ENCODE peak calls at places on chromosomes 4 and X, in eight cellular contexts. V, D, J, T, A, H, N and X are unnamed samples.

GRCh38 chr4:183816077-183816476 is 89.0 kb upstream of the STOX2 start:
- DNase-seq in V (no peak), D (no peak), J (no peak), T (no peak), A (no peak), H (no peak), N (no peak), X (no peak)

GRCh38 chr4:118745357-118745756 is 60.2 kb downstream of the METTL14 start:
- DNase-seq in V (no peak), D (no peak), J (peak; percentile 73), T (no peak), A (no peak), H (no peak), N (no peak), X (no peak)

GRCh38 chr4:52173470-52174055 is 122.5 kb downstream of the SPATA18 start:
- DNase-seq in V (no peak), D (no peak), J (peak; percentile 35), T (no peak), A (no peak), H (no peak), N (no peak), X (no peak)

GRCh38 chr4:174540175-174540574 is 17.9 kb upstream of the HPGD start:
- DNase-seq in V (no peak), D (no peak), J (no peak), T (no peak), A (no peak), H (no peak), N (no peak), X (no peak)

GRCh38 chrX:64867217-64867616 is 109.0 kb downstream of the ZC4H2 start:
- DNase-seq in V (no peak), D (no peak), J (no peak), T (no peak), A (no peak), H (no peak), N (no peak), X (no peak)

GRCh38 chr4:80610845-80611244 is 275.3 kb downstream of the CFAP299 start:
- DNase-seq in V (peak; percentile 52), D (peak; percentile 99), J (peak; percentile 7), T (no peak), A (no peak), H (peak; percentile 8), N (no peak), X (no peak)

GRCh38 chrX:6170424-6170823 is 58.2 kb downstream of the NLGN4X start:
- DNase-seq in V (no peak), D (no peak), J (no peak), T (no peak), A (no peak), H (no peak), N (no peak), X (no peak)

GRCh38 chr4:128820631-128821119 is 11.2 kb downstream of the JADE1 start:
- DNase-seq in V (no peak), D (peak; percentile 25), J (no peak), T (no peak), A (no peak), H (no peak), N (no peak), X (no peak)

GRCh38 chr4:147482281-147482680 is 1.4 kb downstream of the EDNRA start:
- DNase-seq in V (peak; percentile 17), D (no peak), J (no peak), T (no peak), A (no peak), H (no peak), N (no peak), X (no peak)

GRCh38 chr4:147481577-147482109 is 746 bp downstream of the EDNRA start:
- DNase-seq in V (peak; percentile 37), D (no peak), J (no peak), T (no peak), A (peak; percentile 54), H (no peak), N (peak; percentile 24), X (no peak)

GRCh38 chr4:147479817-147480216 is 1.1 kb upstream of the EDNRA start:
- DNase-seq in V (peak; percentile 82), D (no peak), J (peak; percentile 92), T (peak; percentile 84), A (no peak), H (peak; percentile 78), N (peak; percentile 45), X (no peak)

GRCh38 chr4:147480502-147480890 is 401 bp upstream of the EDNRA start:
- DNase-seq in V (no peak), D (no peak), J (no peak), T (peak; percentile 65), A (no peak), H (no peak), N (peak; percentile 24), X (no peak)

DNA sequence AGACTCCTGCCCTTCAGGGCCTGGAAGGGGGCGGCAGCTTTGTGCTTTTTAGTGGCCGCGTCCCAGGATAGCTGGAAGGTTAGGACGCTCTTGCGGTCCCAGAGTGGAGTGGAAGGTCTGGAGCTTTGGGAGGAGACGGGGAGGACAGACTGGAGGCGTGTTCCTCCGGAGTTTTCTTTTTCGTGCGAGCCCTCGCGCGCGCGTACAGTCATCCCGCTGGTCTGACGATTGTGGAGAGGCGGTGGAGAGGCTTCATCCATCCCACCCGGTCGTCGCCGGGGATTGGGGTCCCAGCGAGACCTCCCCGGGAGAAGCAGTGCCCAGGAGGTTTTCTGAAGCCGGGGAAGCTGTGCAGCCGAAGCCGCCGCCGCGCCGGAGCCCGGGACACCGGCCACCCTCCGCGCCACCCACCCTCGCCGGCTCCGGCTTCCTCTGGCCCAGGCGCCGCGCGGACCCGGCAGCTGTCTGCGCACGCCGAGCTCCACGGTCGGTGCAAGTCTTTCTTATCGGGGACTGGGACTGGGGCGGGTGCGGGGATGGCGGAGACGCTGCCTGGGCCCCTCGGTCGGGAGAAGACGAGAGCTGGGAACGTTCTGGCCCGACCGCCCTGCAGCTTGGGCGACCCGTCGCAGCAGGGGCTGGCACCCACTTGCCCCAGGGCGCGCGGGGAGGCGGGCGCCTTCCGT is at the start of gene EDNRA:
- DNase-seq in V (peak; percentile 63), D (no peak), J (peak; percentile 54), T (peak; percentile 84), A (peak; percentile 63), H (no peak), N (peak; percentile 48), X (no peak)
- H3K4me3 ChIP-seq in V (peak within 1 kb of the TSS; percentile 59), D (no peak within 1 kb of the TSS), J (peak within 1 kb of the TSS; percentile 58), T (peak within 1 kb of the TSS; percentile 90), A (peak within 1 kb of the TSS; percentile 81), H (peak within 1 kb of the TSS; percentile 61), N (peak within 1 kb of the TSS; percentile 61), X (peak within 1 kb of the TSS; percentile 61)

GRCh38 chr4:77196866-77197265 is 39.9 kb downstream of the CCNG2 start:
- DNase-seq in V (no peak), D (no peak), J (no peak), T (no peak), A (no peak), H (no peak), N (no peak), X (no peak)

GRCh38 chr4:77193046-77193445 is 36.0 kb downstream of the CCNG2 start:
- DNase-seq in V (no peak), D (no peak), J (no peak), T (no peak), A (no peak), H (no peak), N (no peak), X (no peak)

GRCh38 chr4:77194989-77195388 is 38.0 kb downstream of the CCNG2 start:
- DNase-seq in V (no peak), D (no peak), J (no peak), T (no peak), A (no peak), H (no peak), N (no peak), X (no peak)

GRCh38 chr4:77194366-77194765 is 37.4 kb downstream of the CCNG2 start:
- DNase-seq in V (no peak), D (no peak), J (no peak), T (no peak), A (no peak), H (no peak), N (no peak), X (no peak)

GRCh38 chr4:77193511-77194236 is 36.7 kb downstream of the CCNG2 start:
- DNase-seq in V (no peak), D (peak; percentile 89), J (no peak), T (peak; percentile 76), A (no peak), H (no peak), N (peak; percentile 18), X (peak; percentile 67)
- H3K4me3 ChIP-seq in V (no peak overlapping the region), D (peak overlapping the region; percentile 46), J (no peak overlapping the region), T (no peak overlapping the region), A (no peak overlapping the region), H (no peak overlapping the region), N (no peak overlapping the region), X (no peak overlapping the region)

GRCh38 chr4:110487873-110488272 is 11.9 kb downstream of the ENPEP start:
- DNase-seq in V (no peak), D (no peak), J (peak; percentile 30), T (no peak), A (no peak), H (no peak), N (no peak), X (no peak)

GRCh38 chr4:110484767-110485166 is 8.8 kb downstream of the ENPEP start:
- DNase-seq in V (peak; percentile 78), D (no peak), J (peak; percentile 81), T (no peak), A (no peak), H (peak; percentile 53), N (no peak), X (no peak)

GRCh38 chr4:110484029-110484428 is 8.1 kb downstream of the ENPEP start:
- DNase-seq in V (no peak), D (peak; percentile 13), J (no peak), T (no peak), A (no peak), H (no peak), N (no peak), X (no peak)

GRCh38 chr4:110485452-110485851 is 9.5 kb downstream of the ENPEP start:
- DNase-seq in V (no peak), D (no peak), J (no peak), T (no peak), A (no peak), H (no peak), N (no peak), X (no peak)

GRCh38 chr4:110486226-110486625 is 10.3 kb downstream of the ENPEP start:
- DNase-seq in V (no peak), D (no peak), J (no peak), T (no peak), A (peak; percentile 21), H (no peak), N (no peak), X (no peak)
- H3K4me3 ChIP-seq in V (no peak overlapping the region), D (no peak overlapping the region), J (no peak overlapping the region), T (no peak overlapping the region), A (no peak overlapping the region), H (no peak overlapping the region), N (no peak overlapping the region), X (no peak overlapping the region)

GRCh38 chr4:48038666-48039065 is 22.1 kb downstream of the NIPAL1 start:
- DNase-seq in V (no peak), D (no peak), J (no peak), T (no peak), A (no peak), H (no peak), N (no peak), X (no peak)

GRCh38 chr4:48033825-48034413 is 17.3 kb downstream of the NIPAL1 start:
- DNase-seq in V (no peak), D (peak; percentile 79), J (peak; percentile 39), T (no peak), A (no peak), H (no peak), N (no peak), X (no peak)

GRCh38 chr4:48035952-48036351 is 19.4 kb downstream of the NIPAL1 start:
- DNase-seq in V (no peak), D (no peak), J (no peak), T (no peak), A (no peak), H (no peak), N (no peak), X (no peak)

GRCh38 chr4:48032721-48033120 is 16.1 kb downstream of the NIPAL1 start:
- DNase-seq in V (no peak), D (no peak), J (peak; percentile 23), T (no peak), A (no peak), H (no peak), N (no peak), X (no peak)

GRCh38 chr4:48037117-48037462 is 20.5 kb downstream of the NIPAL1 start:
- DNase-seq in V (no peak), D (peak; percentile 54), J (no peak), T (no peak), A (no peak), H (no peak), N (no peak), X (no peak)
- H3K4me3 ChIP-seq in V (no peak overlapping the region), D (peak overlapping the region; percentile 41), J (no peak overlapping the region), T (no peak overlapping the region), A (no peak overlapping the region), H (no peak overlapping the region), N (no peak overlapping the region), X (no peak overlapping the region)